ENCODE peak calls at places on chromosomes 7 and 10, in ten cellular contexts. One of them, this sample, is unnamed.
A peak's percentile ranks its signal among the peaks of the same experiment; 100 is the strongest.

GRCh38 chr10:123380491-123381085 is 226.4 kb downstream of the BUB3 start:
- DNase-seq in stimulated activated CD8-positive, alpha-beta memory T cell treated with anti-CD3 and anti-CD28 coated beads, Interleukin-7, amount 100 ng/mL, for 24 hours: no peak
- DNase-seq in body of pancreas: no peak
- DNase-seq in Panc1: peak; percentile 39
- DNase-seq in osteocyte: no peak
- DNase-seq in HS-5: no peak
- DNase-seq in fibroblast of lung: peak; percentile 31
- DNase-seq in AG09319: no peak
- DNase-seq in EL: peak; percentile 4
- DNase-seq in activated naive CD4-positive, alpha-beta T cell treated with anti-CD3 and anti-CD28 coated beads, Interleukin-2, amount 10 ng/mL, durations not matched to agents 7 days and 5 days: no peak
- DNase-seq in this sample: no peak

GRCh38 chr10:63456437-63457210 is 9.2 kb downstream of the JMJD1C start:
- DNase-seq in activated naive CD4-positive, alpha-beta T cell treated with anti-CD3 and anti-CD28 coated beads, Interleukin-2, amount 10 ng/mL, durations not matched to agents 7 days and 5 days: no peak
- DNase-seq in HS-5: peak; percentile 65
- DNase-seq in fibroblast of lung: peak; percentile 74
- DNase-seq in stimulated activated CD8-positive, alpha-beta memory T cell treated with anti-CD3 and anti-CD28 coated beads, Interleukin-7, amount 100 ng/mL, for 24 hours: no peak
- DNase-seq in AG09319: no peak
- DNase-seq in Panc1: no peak
- DNase-seq in osteocyte: no peak
- DNase-seq in EL: peak; percentile 70
- DNase-seq in body of pancreas: no peak
- DNase-seq in this sample: no peak

GRCh38 chr10:59993931-59994330 is 87.6 kb upstream of the CCDC6 start:
- DNase-seq in activated naive CD4-positive, alpha-beta T cell treated with anti-CD3 and anti-CD28 coated beads, Interleukin-2, amount 10 ng/mL, durations not matched to agents 7 days and 5 days: no peak
- DNase-seq in EL: no peak
- DNase-seq in Panc1: no peak
- DNase-seq in osteocyte: no peak
- DNase-seq in AG09319: no peak
- DNase-seq in HS-5: no peak
- DNase-seq in fibroblast of lung: no peak
- DNase-seq in body of pancreas: no peak
- DNase-seq in stimulated activated CD8-positive, alpha-beta memory T cell treated with anti-CD3 and anti-CD28 coated beads, Interleukin-7, amount 100 ng/mL, for 24 hours: no peak
- DNase-seq in this sample: no peak

GRCh38 chr10:101221479-101222246 is 7.6 kb downstream of the LBX1 start:
- DNase-seq in fibroblast of lung: no peak
- DNase-seq in osteocyte: no peak
- DNase-seq in Panc1: no peak
- DNase-seq in activated naive CD4-positive, alpha-beta T cell treated with anti-CD3 and anti-CD28 coated beads, Interleukin-2, amount 10 ng/mL, durations not matched to agents 7 days and 5 days: no peak
- DNase-seq in AG09319: no peak
- DNase-seq in HS-5: no peak
- DNase-seq in body of pancreas: no peak
- DNase-seq in EL: no peak
- DNase-seq in stimulated activated CD8-positive, alpha-beta memory T cell treated with anti-CD3 and anti-CD28 coated beads, Interleukin-7, amount 100 ng/mL, for 24 hours: no peak
- DNase-seq in this sample: no peak

GRCh38 chr7:140176271-140176701 is 497 bp downstream of the KDM7A start:
- DNase-seq in fibroblast of lung: peak; percentile 6
- DNase-seq in EL: peak; percentile 6
- DNase-seq in Panc1: no peak
- DNase-seq in activated naive CD4-positive, alpha-beta T cell treated with anti-CD3 and anti-CD28 coated beads, Interleukin-2, amount 10 ng/mL, durations not matched to agents 7 days and 5 days: peak; percentile 24
- DNase-seq in stimulated activated CD8-positive, alpha-beta memory T cell treated with anti-CD3 and anti-CD28 coated beads, Interleukin-7, amount 100 ng/mL, for 24 hours: no peak
- DNase-seq in osteocyte: no peak
- DNase-seq in AG09319: no peak
- DNase-seq in body of pancreas: no peak
- DNase-seq in HS-5: no peak
- DNase-seq in this sample: no peak

GRCh38 chr10:72086466-72087391 is 1.6 kb downstream of the SPOCK2 start:
- DNase-seq in fibroblast of lung: peak; percentile 58
- DNase-seq in osteocyte: no peak
- DNase-seq in HS-5: no peak
- DNase-seq in body of pancreas: no peak
- DNase-seq in activated naive CD4-positive, alpha-beta T cell treated with anti-CD3 and anti-CD28 coated beads, Interleukin-2, amount 10 ng/mL, durations not matched to agents 7 days and 5 days: peak; percentile 82
- DNase-seq in stimulated activated CD8-positive, alpha-beta memory T cell treated with anti-CD3 and anti-CD28 coated beads, Interleukin-7, amount 100 ng/mL, for 24 hours: peak; percentile 27
- DNase-seq in AG09319: no peak
- DNase-seq in EL: no peak
- DNase-seq in Panc1: no peak
- DNase-seq in this sample: peak; percentile 84

GRCh38 chr7:124398937-124399552 is 366.2 kb upstream of the TMEM229A start:
- DNase-seq in EL: no peak
- DNase-seq in HS-5: no peak
- DNase-seq in osteocyte: no peak
- DNase-seq in fibroblast of lung: no peak
- DNase-seq in body of pancreas: no peak
- DNase-seq in stimulated activated CD8-positive, alpha-beta memory T cell treated with anti-CD3 and anti-CD28 coated beads, Interleukin-7, amount 100 ng/mL, for 24 hours: no peak
- DNase-seq in activated naive CD4-positive, alpha-beta T cell treated with anti-CD3 and anti-CD28 coated beads, Interleukin-2, amount 10 ng/mL, durations not matched to agents 7 days and 5 days: no peak
- DNase-seq in Panc1: no peak
- DNase-seq in AG09319: no peak
- DNase-seq in this sample: no peak

GRCh38 chr7:130941322-130942210 is 207.6 kb upstream of the KLF14 start:
- DNase-seq in fibroblast of lung: peak; percentile 84
- DNase-seq in EL: peak; percentile 65
- DNase-seq in HS-5: no peak
- DNase-seq in stimulated activated CD8-positive, alpha-beta memory T cell treated with anti-CD3 and anti-CD28 coated beads, Interleukin-7, amount 100 ng/mL, for 24 hours: no peak
- DNase-seq in AG09319: no peak
- DNase-seq in Panc1: peak; percentile 91
- DNase-seq in body of pancreas: peak; percentile 66
- DNase-seq in activated naive CD4-positive, alpha-beta T cell treated with anti-CD3 and anti-CD28 coated beads, Interleukin-2, amount 10 ng/mL, durations not matched to agents 7 days and 5 days: no peak
- DNase-seq in osteocyte: no peak
- DNase-seq in this sample: no peak

GRCh38 chr7:17021205-17021604 is 139.4 kb upstream of the AGR3 start:
- DNase-seq in stimulated activated CD8-positive, alpha-beta memory T cell treated with anti-CD3 and anti-CD28 coated beads, Interleukin-7, amount 100 ng/mL, for 24 hours: no peak
- DNase-seq in osteocyte: no peak
- DNase-seq in body of pancreas: no peak
- DNase-seq in activated naive CD4-positive, alpha-beta T cell treated with anti-CD3 and anti-CD28 coated beads, Interleukin-2, amount 10 ng/mL, durations not matched to agents 7 days and 5 days: no peak
- DNase-seq in fibroblast of lung: peak; percentile 84
- DNase-seq in HS-5: no peak
- DNase-seq in AG09319: no peak
- DNase-seq in Panc1: no peak
- DNase-seq in EL: no peak
- DNase-seq in this sample: no peak

GRCh38 chr7:55420535-55420934 is 55.4 kb downstream of the LANCL2 start:
- DNase-seq in osteocyte: no peak
- DNase-seq in EL: peak; percentile 49
- DNase-seq in stimulated activated CD8-positive, alpha-beta memory T cell treated with anti-CD3 and anti-CD28 coated beads, Interleukin-7, amount 100 ng/mL, for 24 hours: no peak
- DNase-seq in AG09319: peak; percentile 3
- DNase-seq in activated naive CD4-positive, alpha-beta T cell treated with anti-CD3 and anti-CD28 coated beads, Interleukin-2, amount 10 ng/mL, durations not matched to agents 7 days and 5 days: no peak
- DNase-seq in body of pancreas: no peak
- DNase-seq in Panc1: no peak
- DNase-seq in HS-5: no peak
- DNase-seq in fibroblast of lung: peak; percentile 68
- DNase-seq in this sample: no peak

GRCh38 chr7:44215531-44215930 is 14.8 kb downstream of the YKT6 start:
- DNase-seq in body of pancreas: no peak
- DNase-seq in AG09319: no peak
- DNase-seq in fibroblast of lung: no peak
- DNase-seq in osteocyte: no peak
- DNase-seq in Panc1: no peak
- DNase-seq in EL: no peak
- DNase-seq in activated naive CD4-positive, alpha-beta T cell treated with anti-CD3 and anti-CD28 coated beads, Interleukin-2, amount 10 ng/mL, durations not matched to agents 7 days and 5 days: no peak
- DNase-seq in HS-5: no peak
- DNase-seq in stimulated activated CD8-positive, alpha-beta memory T cell treated with anti-CD3 and anti-CD28 coated beads, Interleukin-7, amount 100 ng/mL, for 24 hours: no peak
- DNase-seq in this sample: no peak

GRCh38 chr10:126561499-126562208 is 108.8 kb downstream of the C10orf90 start:
- DNase-seq in Panc1: no peak
- DNase-seq in HS-5: no peak
- DNase-seq in AG09319: no peak
- DNase-seq in EL: no peak
- DNase-seq in fibroblast of lung: peak; percentile 31
- DNase-seq in activated naive CD4-positive, alpha-beta T cell treated with anti-CD3 and anti-CD28 coated beads, Interleukin-2, amount 10 ng/mL, durations not matched to agents 7 days and 5 days: no peak
- DNase-seq in osteocyte: no peak
- DNase-seq in stimulated activated CD8-positive, alpha-beta memory T cell treated with anti-CD3 and anti-CD28 coated beads, Interleukin-7, amount 100 ng/mL, for 24 hours: no peak
- DNase-seq in body of pancreas: no peak
- DNase-seq in this sample: no peak

GRCh38 chr10:113441871-113442270 is 111.0 kb upstream of the HABP2 start:
- DNase-seq in Panc1: no peak
- DNase-seq in activated naive CD4-positive, alpha-beta T cell treated with anti-CD3 and anti-CD28 coated beads, Interleukin-2, amount 10 ng/mL, durations not matched to agents 7 days and 5 days: no peak
- DNase-seq in body of pancreas: no peak
- DNase-seq in EL: no peak
- DNase-seq in osteocyte: no peak
- DNase-seq in stimulated activated CD8-positive, alpha-beta memory T cell treated with anti-CD3 and anti-CD28 coated beads, Interleukin-7, amount 100 ng/mL, for 24 hours: no peak
- DNase-seq in fibroblast of lung: no peak
- DNase-seq in AG09319: no peak
- DNase-seq in HS-5: no peak
- DNase-seq in this sample: no peak

GRCh38 chr7:78787854-78788253 is 665.6 kb downstream of the MAGI2 start:
- DNase-seq in body of pancreas: no peak
- DNase-seq in HS-5: no peak
- DNase-seq in Panc1: no peak
- DNase-seq in stimulated activated CD8-positive, alpha-beta memory T cell treated with anti-CD3 and anti-CD28 coated beads, Interleukin-7, amount 100 ng/mL, for 24 hours: no peak
- DNase-seq in EL: no peak
- DNase-seq in fibroblast of lung: no peak
- DNase-seq in AG09319: no peak
- DNase-seq in activated naive CD4-positive, alpha-beta T cell treated with anti-CD3 and anti-CD28 coated beads, Interleukin-2, amount 10 ng/mL, durations not matched to agents 7 days and 5 days: no peak
- DNase-seq in osteocyte: no peak
- DNase-seq in this sample: no peak

GRCh38 chr10:127926455-127926854 is 19.6 kb downstream of the PTPRE start:
- DNase-seq in stimulated activated CD8-positive, alpha-beta memory T cell treated with anti-CD3 and anti-CD28 coated beads, Interleukin-7, amount 100 ng/mL, for 24 hours: no peak
- DNase-seq in Panc1: no peak
- DNase-seq in AG09319: no peak
- DNase-seq in body of pancreas: no peak
- DNase-seq in activated naive CD4-positive, alpha-beta T cell treated with anti-CD3 and anti-CD28 coated beads, Interleukin-2, amount 10 ng/mL, durations not matched to agents 7 days and 5 days: no peak
- DNase-seq in fibroblast of lung: no peak
- DNase-seq in EL: no peak
- DNase-seq in HS-5: no peak
- DNase-seq in osteocyte: no peak
- DNase-seq in this sample: no peak

GRCh38 chr10:60985946-60986345 is 42.0 kb upstream of the RHOBTB1 start:
- DNase-seq in body of pancreas: no peak
- DNase-seq in osteocyte: no peak
- DNase-seq in Panc1: no peak
- DNase-seq in fibroblast of lung: peak; percentile 32
- DNase-seq in stimulated activated CD8-positive, alpha-beta memory T cell treated with anti-CD3 and anti-CD28 coated beads, Interleukin-7, amount 100 ng/mL, for 24 hours: no peak
- DNase-seq in AG09319: no peak
- DNase-seq in activated naive CD4-positive, alpha-beta T cell treated with anti-CD3 and anti-CD28 coated beads, Interleukin-2, amount 10 ng/mL, durations not matched to agents 7 days and 5 days: no peak
- DNase-seq in EL: no peak
- DNase-seq in HS-5: no peak
- DNase-seq in this sample: no peak

GRCh38 chr7:48139461-48139860 is 31.8 kb upstream of the ABCA13 start:
- DNase-seq in AG09319: no peak
- DNase-seq in body of pancreas: no peak
- DNase-seq in fibroblast of lung: peak; percentile 20
- DNase-seq in activated naive CD4-positive, alpha-beta T cell treated with anti-CD3 and anti-CD28 coated beads, Interleukin-2, amount 10 ng/mL, durations not matched to agents 7 days and 5 days: no peak
- DNase-seq in osteocyte: no peak
- DNase-seq in Panc1: no peak
- DNase-seq in stimulated activated CD8-positive, alpha-beta memory T cell treated with anti-CD3 and anti-CD28 coated beads, Interleukin-7, amount 100 ng/mL, for 24 hours: no peak
- DNase-seq in HS-5: no peak
- DNase-seq in EL: peak; percentile 35
- DNase-seq in this sample: no peak

GRCh38 chr10:107215681-107216080 is 51.2 kb upstream of the SORCS1 start:
- DNase-seq in activated naive CD4-positive, alpha-beta T cell treated with anti-CD3 and anti-CD28 coated beads, Interleukin-2, amount 10 ng/mL, durations not matched to agents 7 days and 5 days: no peak
- DNase-seq in fibroblast of lung: no peak
- DNase-seq in AG09319: no peak
- DNase-seq in osteocyte: no peak
- DNase-seq in stimulated activated CD8-positive, alpha-beta memory T cell treated with anti-CD3 and anti-CD28 coated beads, Interleukin-7, amount 100 ng/mL, for 24 hours: no peak
- DNase-seq in body of pancreas: no peak
- DNase-seq in HS-5: no peak
- DNase-seq in Panc1: no peak
- DNase-seq in EL: no peak
- DNase-seq in this sample: no peak

GRCh38 chr10:16999665-17000451 is 129.8 kb downstream of the CUBN start:
- DNase-seq in body of pancreas: no peak
- DNase-seq in AG09319: no peak
- DNase-seq in HS-5: no peak
- DNase-seq in Panc1: no peak
- DNase-seq in EL: peak; percentile 34
- DNase-seq in fibroblast of lung: peak; percentile 69
- DNase-seq in activated naive CD4-positive, alpha-beta T cell treated with anti-CD3 and anti-CD28 coated beads, Interleukin-2, amount 10 ng/mL, durations not matched to agents 7 days and 5 days: no peak
- DNase-seq in osteocyte: no peak
- DNase-seq in stimulated activated CD8-positive, alpha-beta memory T cell treated with anti-CD3 and anti-CD28 coated beads, Interleukin-7, amount 100 ng/mL, for 24 hours: no peak
- DNase-seq in this sample: no peak

GRCh38 chr7:1591876-1592275 is 22.0 kb upstream of the PSMG3 start:
- DNase-seq in fibroblast of lung: no peak
- DNase-seq in body of pancreas: no peak
- DNase-seq in AG09319: no peak
- DNase-seq in stimulated activated CD8-positive, alpha-beta memory T cell treated with anti-CD3 and anti-CD28 coated beads, Interleukin-7, amount 100 ng/mL, for 24 hours: no peak
- DNase-seq in EL: no peak
- DNase-seq in Panc1: no peak
- DNase-seq in activated naive CD4-positive, alpha-beta T cell treated with anti-CD3 and anti-CD28 coated beads, Interleukin-2, amount 10 ng/mL, durations not matched to agents 7 days and 5 days: no peak
- DNase-seq in osteocyte: no peak
- DNase-seq in HS-5: no peak
- DNase-seq in this sample: no peak

GRCh38 chr10:22250897-22251605 is 33.2 kb upstream of the EBLN1 start:
- DNase-seq in fibroblast of lung: peak; percentile 12
- DNase-seq in EL: no peak
- DNase-seq in stimulated activated CD8-positive, alpha-beta memory T cell treated with anti-CD3 and anti-CD28 coated beads, Interleukin-7, amount 100 ng/mL, for 24 hours: no peak
- DNase-seq in body of pancreas: no peak
- DNase-seq in Panc1: no peak
- DNase-seq in AG09319: no peak
- DNase-seq in HS-5: no peak
- DNase-seq in osteocyte: no peak
- DNase-seq in activated naive CD4-positive, alpha-beta T cell treated with anti-CD3 and anti-CD28 coated beads, Interleukin-2, amount 10 ng/mL, durations not matched to agents 7 days and 5 days: no peak
- DNase-seq in this sample: no peak

GRCh38 chr10:22333167-22333566 is 12.1 kb upstream of the SPAG6 start:
- DNase-seq in fibroblast of lung: no peak
- DNase-seq in osteocyte: no peak
- DNase-seq in HS-5: no peak
- DNase-seq in activated naive CD4-positive, alpha-beta T cell treated with anti-CD3 and anti-CD28 coated beads, Interleukin-2, amount 10 ng/mL, durations not matched to agents 7 days and 5 days: peak; percentile 46
- DNase-seq in Panc1: no peak
- DNase-seq in stimulated activated CD8-positive, alpha-beta memory T cell treated with anti-CD3 and anti-CD28 coated beads, Interleukin-7, amount 100 ng/mL, for 24 hours: no peak
- DNase-seq in AG09319: no peak
- DNase-seq in EL: no peak
- DNase-seq in body of pancreas: no peak
- DNase-seq in this sample: no peak

GRCh38 chr10:24239289-24239688 is 30.4 kb downstream of the KIAA1217 start:
- DNase-seq in stimulated activated CD8-positive, alpha-beta memory T cell treated with anti-CD3 and anti-CD28 coated beads, Interleukin-7, amount 100 ng/mL, for 24 hours: no peak
- DNase-seq in Panc1: no peak
- DNase-seq in AG09319: no peak
- DNase-seq in fibroblast of lung: no peak
- DNase-seq in EL: no peak
- DNase-seq in osteocyte: no peak
- DNase-seq in HS-5: no peak
- DNase-seq in body of pancreas: no peak
- DNase-seq in activated naive CD4-positive, alpha-beta T cell treated with anti-CD3 and anti-CD28 coated beads, Interleukin-2, amount 10 ng/mL, durations not matched to agents 7 days and 5 days: no peak
- DNase-seq in this sample: no peak

GRCh38 chr10:95295031-95295755 is 4.4 kb upstream of the PDLIM1 start:
- DNase-seq in Panc1: no peak
- DNase-seq in stimulated activated CD8-positive, alpha-beta memory T cell treated with anti-CD3 and anti-CD28 coated beads, Interleukin-7, amount 100 ng/mL, for 24 hours: peak; percentile 8
- DNase-seq in osteocyte: no peak
- DNase-seq in EL: peak; percentile 59
- DNase-seq in fibroblast of lung: peak; percentile 75
- DNase-seq in AG09319: no peak
- DNase-seq in body of pancreas: peak; percentile 48
- DNase-seq in HS-5: no peak
- DNase-seq in activated naive CD4-positive, alpha-beta T cell treated with anti-CD3 and anti-CD28 coated beads, Interleukin-2, amount 10 ng/mL, durations not matched to agents 7 days and 5 days: peak; percentile 85
- DNase-seq in this sample: peak; percentile 78

GRCh38 chr10:100140070-100140469 is 45.8 kb downstream of the ERLIN1 start:
- DNase-seq in fibroblast of lung: no peak
- DNase-seq in Panc1: no peak
- DNase-seq in EL: no peak
- DNase-seq in osteocyte: no peak
- DNase-seq in activated naive CD4-positive, alpha-beta T cell treated with anti-CD3 and anti-CD28 coated beads, Interleukin-2, amount 10 ng/mL, durations not matched to agents 7 days and 5 days: no peak
- DNase-seq in AG09319: no peak
- DNase-seq in HS-5: no peak
- DNase-seq in body of pancreas: no peak
- DNase-seq in stimulated activated CD8-positive, alpha-beta memory T cell treated with anti-CD3 and anti-CD28 coated beads, Interleukin-7, amount 100 ng/mL, for 24 hours: no peak
- DNase-seq in this sample: no peak

GRCh38 chr7:2099036-2099957 is 133.4 kb downstream of the MAD1L1 start:
- DNase-seq in stimulated activated CD8-positive, alpha-beta memory T cell treated with anti-CD3 and anti-CD28 coated beads, Interleukin-7, amount 100 ng/mL, for 24 hours: no peak
- DNase-seq in body of pancreas: no peak
- DNase-seq in osteocyte: no peak
- DNase-seq in AG09319: no peak
- DNase-seq in Panc1: no peak
- DNase-seq in activated naive CD4-positive, alpha-beta T cell treated with anti-CD3 and anti-CD28 coated beads, Interleukin-2, amount 10 ng/mL, durations not matched to agents 7 days and 5 days: peak; percentile 57
- DNase-seq in EL: peak; percentile 67
- DNase-seq in fibroblast of lung: peak; percentile 51
- DNase-seq in HS-5: no peak
- DNase-seq in this sample: peak; percentile 59